ENCODE peak calls at places on chromosomes 4 and X, in ten cellular contexts. W, O, C, T, H, Z, A, V, I and B are unnamed samples.

GRCh38 chr4:6043843-6044242 is 25.6 kb upstream of the C4orf50 start:
- DNase-seq in V (no peak), A (no peak), C (no peak), T (no peak), Z (no peak), W (no peak), I (no peak), H (no peak), O (no peak), B (no peak)

GRCh38 chr4:107600456-107600855 is 119.6 kb downstream of the PAPSS1 start:
- DNase-seq in O (no peak), A (no peak), C (no peak), H (no peak), I (no peak), Z (peak), W (no peak), V (no peak), T (no peak), B (no peak)

GRCh38 chr4:182367153-182367552 is 124.0 kb downstream of the TENM3 start:
- DNase-seq in V (no peak), H (no peak), O (no peak), A (no peak), W (no peak), T (no peak), Z (no peak), I (no peak), C (no peak), B (no peak)

GRCh38 chr4:986949-987688 is at the start of gene IDUA:
- DNase-seq in T (peak), W (peak), H (no peak), V (peak), C (peak), Z (peak), A (no peak), O (peak), I (peak), B (no peak)

GRCh38 chrX:19630228-19630627 is 114.9 kb upstream of the MAP3K15 start:
- DNase-seq in A (no peak), V (no peak), H (no peak), I (no peak), T (peak), W (no peak), C (peak), Z (no peak), O (no peak), B (no peak)

GRCh38 chr4:9898596-9899345 is 117.3 kb downstream of the DRD5 start:
- DNase-seq in W (peak), A (no peak), T (no peak), H (no peak), C (peak), I (no peak), V (peak), Z (peak), O (no peak), B (peak)

GRCh38 chrX:40158036-40158706 is 60.4 kb upstream of the BCOR start:
- DNase-seq in I (no peak), W (peak), V (no peak), Z (peak), O (no peak), T (peak), A (no peak), H (no peak), C (peak), B (no peak)

GRCh38 chrX:15530318-15530717 is 29.7 kb downstream of the BMX start:
- DNase-seq in I (no peak), Z (no peak), O (no peak), C (no peak), V (no peak), H (no peak), T (peak), W (no peak), A (no peak), B (no peak)

GRCh38 chrX:109537324-109537665 is 651 bp downstream of the NXT2 start:
- DNase-seq in C (no peak), O (no peak), V (no peak), A (peak), T (peak), W (no peak), H (no peak), Z (peak), I (peak), B (peak)

GRCh38 chrX:69616520-69617203 is 749 bp downstream of the EDA start:
- DNase-seq in V (no peak), O (no peak), W (peak), C (no peak), A (no peak), Z (peak), I (peak), T (no peak), H (no peak), B (no peak)

GRCh38 chrX:25012793-25013592 is 2.8 kb downstream of the ARX start:
- DNase-seq in I (no peak), C (no peak), A (no peak), T (no peak), O (no peak), Z (no peak), H (no peak), W (no peak), V (no peak), B (no peak)

GRCh38 chr4:91916219-91916618 is 387.5 kb upstream of the GRID2 start:
- DNase-seq in H (no peak), V (no peak), I (no peak), Z (no peak), A (no peak), O (no peak), T (no peak), C (no peak), W (no peak), B (no peak)

GRCh38 chr4:7153711-7154110 is 38.6 kb upstream of the SORCS2 start:
- DNase-seq in I (no peak), O (no peak), T (no peak), A (no peak), W (no peak), C (no peak), Z (no peak), V (no peak), H (no peak), B (no peak)

GRCh38 chrX:23311731-23312130 is 22.9 kb upstream of the PTCHD1 start:
- DNase-seq in O (no peak), A (no peak), C (no peak), T (no peak), I (no peak), W (no peak), V (no peak), Z (no peak), H (no peak), B (no peak)

GRCh38 chrX:53433651-53434639 is at the start of gene HSD17B10:
- DNase-seq in H (peak), I (peak), C (peak), A (no peak), V (peak), T (peak), Z (peak), O (peak), W (peak), B (no peak)